ENCODE peak calls at places on chromosomes 7 and 10, in six cellular contexts. E is mammary epithelial cell, Z is fibroblast of lung, J is endothelial cell of umbilical vein, V is astrocyte, Q is HCT116. C is an unnamed sample.

GRCh38 chr10:124020871-124021823 is 72.3 kb downstream of the CHST15 start:
- DNase-seq in E (peak), Z (no peak), J (no peak), V (no peak), Q (no peak), C (no peak)

GRCh38 chr7:107900496-107900895 is 9.5 kb downstream of the DLD start:
- DNase-seq in E (no peak), Z (no peak), J (no peak), V (no peak), Q (no peak), C (no peak)

GRCh38 chr10:6563075-6563474 is 17.0 kb downstream of the PRKCQ start:
- DNase-seq in E (no peak), Z (no peak), J (no peak), V (no peak), Q (no peak), C (peak)

GRCh38 chr7:38070718-38071117 is 107.3 kb upstream of the STARD3NL start:
- DNase-seq in E (no peak), Z (no peak), J (no peak), V (peak), Q (peak), C (peak)

GRCh38 chr10:70135046-70135445 is 2.4 kb upstream of the AIFM2 start:
- DNase-seq in E (no peak), Z (no peak), J (no peak), V (no peak), Q (no peak), C (no peak)

GRCh38 chr7:78176186-78176585 is 377.6 kb downstream of the PHTF2 start:
- DNase-seq in E (no peak), Z (peak), J (no peak), V (peak), Q (no peak), C (no peak)

GRCh38 chr10:113113918-113114317 is 163.9 kb downstream of the TCF7L2 start:
- DNase-seq in E (no peak), Z (no peak), J (no peak), V (no peak), Q (no peak), C (no peak)

GRCh38 chr7:7969306-7970112 is 913 bp downstream of the GLCCI1 start:
- DNase-seq in E (peak), Z (peak), J (peak), V (peak), Q (no peak), C (peak)

GRCh38 chr7:36507868-36508440 is 118.3 kb downstream of the ANLN start:
- DNase-seq in E (no peak), Z (no peak), J (no peak), V (no peak), Q (no peak), C (no peak)

GRCh38 chr10:82438277-82438676 is 563.3 kb downstream of the NRG3 start:
- DNase-seq in E (no peak), Z (no peak), J (no peak), V (no peak), Q (no peak), C (no peak)
- H3K9ac ChIP-seq in E (no peak), Z (no peak), J (no peak), V (no peak), Q (no peak), C (no peak)

GRCh38 chr10:94125856-94126255 is 132.1 kb downstream of the PLCE1 start:
- DNase-seq in E (no peak), Z (peak), J (no peak), V (peak), Q (no peak), C (peak)
- H3K27ac ChIP-seq in E (no peak), Z (peak), J (no peak), V (peak), Q (no peak), C (no peak)

GRCh38 chr7:157000741-157001653 is 9.5 kb downstream of the MNX1 start:
- DNase-seq in E (no peak), Z (no peak), J (no peak), V (no peak), Q (no peak), C (peak)

GRCh38 chr7:157000047-157000726 is 10.3 kb downstream of the MNX1 start:
- DNase-seq in E (no peak), Z (no peak), J (no peak), V (no peak), Q (no peak), C (peak)

GRCh38 chr7:157001920-157002818 is 8.3 kb downstream of the MNX1 start:
- DNase-seq in E (no peak), Z (no peak), J (no peak), V (no peak), Q (no peak), C (peak)

GRCh38 chr7:156999611-157000046 is 10.8 kb downstream of the MNX1 start:
- DNase-seq in E (no peak), Z (no peak), J (no peak), V (no peak), Q (no peak), C (peak)

DNA sequence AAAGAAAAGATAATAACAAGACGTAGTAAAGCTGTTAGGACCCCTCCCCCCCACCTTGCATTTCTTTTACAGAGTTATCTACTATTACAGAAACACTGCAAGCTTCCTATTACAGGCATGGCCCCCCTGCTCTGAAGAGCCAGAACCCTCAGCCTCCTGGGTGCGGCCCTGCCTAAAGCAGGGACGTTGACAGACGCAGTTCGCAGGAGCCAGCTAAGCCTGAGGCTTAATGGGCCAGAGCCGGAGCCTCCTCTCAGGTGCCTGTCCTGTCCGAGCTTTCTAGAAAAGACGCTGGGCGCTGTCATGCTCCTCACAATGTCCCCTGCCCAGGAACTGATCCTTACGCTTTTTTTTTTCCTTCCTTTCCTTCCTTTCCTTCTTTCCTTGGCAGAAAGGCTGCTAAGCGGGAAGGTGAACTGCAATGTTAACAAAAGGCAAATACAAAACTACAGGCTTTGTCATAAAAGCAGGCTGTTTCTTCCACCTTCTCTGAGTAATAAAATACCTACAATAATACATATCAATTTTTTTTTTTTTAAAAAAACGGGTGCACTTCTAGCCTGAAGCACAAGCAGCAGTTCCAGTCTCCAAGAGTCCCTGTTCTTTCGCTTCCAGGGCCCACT is 11.4 kb downstream of the MNX1 start:
- DNase-seq in E (no peak), Z (no peak), J (no peak), V (no peak), Q (no peak), C (peak)
- TF ChIP-seq EZH2 in E (no peak), Z (peak), J (no peak), V (no peak), Q (no peak), C (no peak)

GRCh38 chr10:56360967-56361841 is at the start of gene ZWINT:
- DNase-seq in E (peak), Z (peak), J (peak), V (peak), Q (peak), C (peak)
- H3K9ac ChIP-seq in E (peak), Z (peak), J (peak), V (peak), Q (peak), C (peak)

GRCh38 chr10:71627230-71627939 is 92.2 kb downstream of the C10orf105 start:
- DNase-seq in E (no peak), Z (no peak), J (no peak), V (no peak), Q (no peak), C (no peak)
- H3K27ac ChIP-seq in E (no peak), Z (no peak), J (no peak), V (no peak), Q (no peak), C (no peak)

GRCh38 chr7:27094304-27095049 is 1.3 kb downstream of the HOXA1 start:
- DNase-seq in E (no peak), Z (no peak), J (no peak), V (no peak), Q (no peak), C (peak)
- TF ChIP-seq EZH2 in E (no peak), Z (no peak), J (no peak), V (no peak), Q (no peak), C (no peak)

DNA sequence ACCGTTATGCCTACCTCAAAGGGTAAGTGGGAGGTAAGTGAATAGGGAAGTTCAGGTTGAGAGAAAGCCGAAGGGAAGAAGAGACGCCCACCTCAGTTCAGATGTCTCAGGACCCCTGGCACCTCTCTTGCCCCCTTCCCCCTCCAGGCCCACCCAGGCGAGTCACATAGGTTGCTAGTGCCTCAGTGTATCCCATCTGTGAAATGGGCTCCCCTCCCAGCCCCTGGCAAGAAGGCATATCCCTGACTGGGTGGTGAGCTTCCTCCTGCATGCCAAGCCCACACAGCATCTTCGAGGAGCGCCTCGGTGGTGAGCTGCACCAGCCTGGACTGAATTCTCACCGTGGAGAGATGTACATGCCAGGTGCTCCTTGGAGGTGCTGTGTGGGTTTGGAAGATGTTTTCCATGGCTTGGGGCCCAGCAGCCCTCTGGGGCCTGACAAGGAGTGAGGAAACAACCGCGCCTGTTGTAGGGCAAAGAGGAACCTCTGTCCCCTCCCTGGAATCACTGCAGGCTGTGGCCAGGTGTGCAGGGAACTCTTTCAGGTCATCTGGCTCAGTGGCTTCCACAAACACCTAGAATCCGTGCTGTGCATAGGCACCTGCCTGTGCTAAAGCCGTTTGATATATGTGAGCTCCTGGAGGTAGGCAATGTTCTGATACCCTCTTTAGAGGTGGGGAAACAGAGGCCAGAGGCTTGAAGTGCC is 45.1 kb downstream of the UNC5B start:
- DNase-seq in E (no peak), Z (no peak), J (no peak), V (no peak), Q (no peak), C (no peak)
- H3K9ac ChIP-seq in E (no peak), Z (no peak), J (no peak), V (no peak), Q (no peak), C (no peak)

GRCh38 chr7:135209225-135209834 is 2.0 kb downstream of the WDR91 start:
- DNase-seq in E (no peak), Z (no peak), J (no peak), V (no peak), Q (no peak), C (no peak)

GRCh38 chr7:135210818-135211178 is 528 bp downstream of the WDR91 start:
- DNase-seq in E (no peak), Z (peak), J (peak), V (no peak), Q (no peak), C (no peak)

GRCh38 chr7:135207739-135208416 is 3.4 kb downstream of the WDR91 start:
- DNase-seq in E (no peak), Z (no peak), J (no peak), V (no peak), Q (no peak), C (no peak)

GRCh38 chr7:135206887-135207738 is 4.2 kb downstream of the WDR91 start:
- DNase-seq in E (no peak), Z (no peak), J (no peak), V (no peak), Q (no peak), C (no peak)

DNA sequence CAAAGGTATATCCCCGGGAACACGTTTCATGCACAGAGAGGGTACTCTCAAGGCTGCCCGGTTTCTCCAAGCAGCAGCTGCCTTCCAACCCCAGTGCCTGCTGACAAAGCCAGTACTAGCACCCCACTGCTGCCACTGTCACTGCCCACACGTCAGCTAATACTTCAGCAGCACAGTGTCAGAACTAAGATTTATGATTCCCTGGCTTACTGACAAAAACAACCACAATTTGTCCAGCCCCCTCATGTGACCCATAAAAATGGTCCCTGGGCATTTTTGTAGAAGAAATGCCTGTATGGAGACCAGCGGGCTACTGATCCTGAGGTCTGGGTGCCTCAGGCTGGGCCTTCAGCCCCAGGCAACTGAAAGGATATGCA is 2.9 kb downstream of the WDR91 start:
- DNase-seq in E (no peak), Z (peak), J (no peak), V (no peak), Q (no peak), C (no peak)
- H3K27ac ChIP-seq in E (no peak), Z (no peak), J (no peak), V (no peak), Q (no peak), C (no peak)

DNA sequence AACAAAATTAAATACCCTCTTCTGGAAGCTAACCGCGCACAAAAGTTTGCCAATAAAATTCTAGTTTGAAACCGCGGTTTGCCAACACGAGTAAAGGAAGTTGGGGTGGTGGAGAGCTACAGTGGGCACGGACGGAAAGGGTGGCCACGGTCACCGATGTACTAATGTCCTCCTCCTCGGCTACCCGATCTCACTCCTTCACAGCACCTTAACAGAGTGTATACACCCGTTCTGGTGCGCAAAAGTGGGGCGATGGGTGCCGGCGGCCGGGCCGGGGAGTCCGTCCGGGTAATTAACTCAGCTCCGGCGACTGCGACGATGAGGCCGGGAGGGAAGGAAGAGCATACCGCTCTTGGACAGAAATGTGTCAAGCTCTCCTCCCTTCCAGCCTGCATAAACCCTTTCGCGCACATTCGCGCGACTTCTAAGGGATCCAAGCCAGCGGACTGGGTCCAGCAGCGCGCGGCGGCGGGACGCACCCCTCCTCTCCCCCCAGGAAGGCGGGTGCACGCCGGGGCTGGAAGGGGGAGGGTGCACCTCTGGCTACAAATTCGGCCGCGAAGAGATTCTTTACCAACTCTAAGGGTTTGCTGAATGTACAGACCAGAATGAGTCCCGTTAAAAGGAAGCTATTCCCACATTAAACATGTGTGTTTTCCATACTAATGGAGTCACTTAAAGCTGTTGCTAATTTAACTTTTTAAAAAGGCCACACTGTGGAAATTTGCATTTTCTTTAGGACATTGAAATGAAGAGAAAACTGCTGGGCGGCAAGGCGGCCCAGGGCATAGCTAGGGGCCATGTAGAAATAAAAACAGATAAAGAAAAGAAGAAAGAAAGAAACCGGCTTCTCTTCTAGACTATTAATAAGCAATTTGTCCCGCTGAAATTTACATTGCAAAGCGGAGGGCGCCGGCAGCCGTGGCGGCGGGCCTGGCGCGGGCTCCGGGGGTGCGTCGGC is 6.6 kb upstream of the EBF3 start:
- DNase-seq in E (no peak), Z (no peak), J (no peak), V (no peak), Q (no peak), C (peak)
- TF ChIP-seq EZH2 in E (peak), Z (peak), J (peak), V (no peak), Q (no peak), C (peak)

GRCh38 chr10:32982293-32982709 is 24.3 kb upstream of the ITGB1 start:
- DNase-seq in E (peak), Z (peak), J (peak), V (peak), Q (no peak), C (no peak)
- H3K9ac ChIP-seq in E (peak), Z (peak), J (peak), V (peak), Q (peak), C (no peak)